ENCODE peak calls at places on chromosomes 5 and 9, in four cellular contexts. G is psoas muscle, N is PC-3, Y is pancreas. Z is an unnamed sample. For H3K4me1, the result is how much of the 10 kb centered on the place peaks cover.

GRCh38 chr9:4327504-4328191 is 27.8 kb upstream of the GLIS3 start:
- DNase-seq in Y (no peak), G (no peak), N (peak), Z (peak)

GRCh38 chr9:18668944-18669343 is 195.0 kb downstream of the ADAMTSL1 start:
- DNase-seq in Y (no peak), G (no peak), N (peak), Z (no peak)

GRCh38 chr9:132409828-132410528 is at the start of gene CFAP77:
- DNase-seq in Y (peak), G (peak), N (peak), Z (peak)

GRCh38 chr5:159787837-159788236 is 128.4 kb upstream of the ADRA1B start:
- DNase-seq in Y (no peak), N (no peak), G (no peak), Z (no peak)

GRCh38 chr9:124489222-124489621 is 18.0 kb downstream of the NR5A1 start:
- DNase-seq in G (no peak), N (no peak), Y (no peak), Z (peak)

GRCh38 chr9:91659529-91660294 is 236.1 kb upstream of the NFIL3 start:
- DNase-seq in Y (no peak), G (no peak), N (peak), Z (no peak)

GRCh38 chr9:113462781-113463286 is 693 bp upstream of the RGS3 start:
- DNase-seq in G (no peak), Y (no peak), N (no peak), Z (no peak)

GRCh38 chr5:157350939-157351338 is 85.0 kb downstream of the CYFIP2 start:
- DNase-seq in Y (no peak), G (no peak), N (no peak), Z (no peak)

GRCh38 chr9:124928116-124928515 is 12.8 kb downstream of the GOLGA1 start:
- DNase-seq in N (no peak), Y (no peak), G (no peak), Z (no peak)

GRCh38 chr9:38421498-38422211 is 2.6 kb downstream of the IGFBPL1 start:
- DNase-seq in G (no peak), Y (no peak), N (no peak), Z (no peak)

GRCh38 chr9:124782661-124783574 is 6.0 kb downstream of the OLFML2A start:
- DNase-seq in G (no peak), N (no peak), Y (peak), Z (no peak)

GRCh38 chr9:104993291-104993963 is 65.5 kb upstream of the ABCA1 start:
- DNase-seq in G (peak), N (no peak), Y (no peak), Z (no peak)

GRCh38 chr9:95820076-95820475 is 55.4 kb upstream of the ERCC6L2 start:
- DNase-seq in N (no peak), G (no peak), Y (no peak), Z (no peak)

GRCh38 chr9:33233659-33234335 is 6.2 kb upstream of the SPINK4 start:
- DNase-seq in G (no peak), Y (peak), N (peak), Z (peak)

GRCh38 chr5:59132131-59132530 is 549.3 kb downstream of the RAB3C start:
- DNase-seq in N (no peak), Y (no peak), G (no peak), Z (no peak)

GRCh38 chr5:73129143-73129542 is 8.8 kb downstream of the TMEM171 start:
- DNase-seq in G (no peak), N (no peak), Y (no peak), Z (no peak)

GRCh38 chr9:108802967-108803366 is 52.8 kb downstream of the ACTL7B start:
- DNase-seq in G (no peak), Y (no peak), N (no peak), Z (peak)

GRCh38 chr9:14770592-14770991 is 48.1 kb upstream of the CER1 start:
- DNase-seq in N (no peak), G (no peak), Y (no peak), Z (no peak)

GRCh38 chr5:76942581-76942980 is 10.3 kb upstream of the CRHBP start:
- DNase-seq in G (no peak), N (no peak), Y (no peak), Z (no peak)

GRCh38 chr5:173531863-173532262 is 84.6 kb downstream of the BOD1 start:
- DNase-seq in Y (no peak), G (no peak), N (no peak), Z (no peak)

GRCh38 chr5:41954286-41954685 is 29.2 kb downstream of the FBXO4 start:
- DNase-seq in G (no peak), Y (no peak), N (peak), Z (peak)

GRCh38 chr5:84088996-84089395 is 295.7 kb downstream of the EDIL3 start:
- DNase-seq in Y (no peak), G (no peak), N (peak), Z (no peak)

GRCh38 chr5:173688708-173689107 is 72.3 kb upstream of the BOD1 start:
- DNase-seq in Y (no peak), G (no peak), N (no peak), Z (no peak)

GRCh38 chr5:108119123-108119522 is 262.8 kb downstream of the FBXL17 start:
- DNase-seq in Y (no peak), N (no peak), G (no peak), Z (no peak)

GRCh38 chr5:172188893-172189692 is 1.1 kb upstream of the STK10 start:
- DNase-seq in Y (no peak), G (no peak), N (no peak), Z (no peak)

GRCh38 chr5:83340511-83340918 is 131.0 kb upstream of the VCAN start:
- DNase-seq in Y (no peak), G (no peak), N (no peak), Z (no peak)

GRCh38 chr5:43039468-43040286 is 442 bp downstream of the ANXA2R start:
- DNase-seq in Y (peak), N (peak), G (peak), Z (peak)

GRCh38 chr9:37974506-37975173 is 70.7 kb upstream of the SLC25A51 start:
- DNase-seq in G (no peak), N (peak), Y (peak), Z (no peak)

GRCh38 chr9:73264636-73265035 is 113.0 kb downstream of the ANXA1 start:
- DNase-seq in Y (no peak), G (no peak), N (no peak), Z (peak)

GRCh38 chr9:137744632-137745183 is 125.9 kb downstream of the EHMT1 start:
- DNase-seq in N (no peak), Y (no peak), G (no peak), Z (no peak)

GRCh38 chr9:91196103-91196761 is 165.5 kb downstream of the AUH start:
- DNase-seq in Y (no peak), G (no peak), N (no peak), Z (no peak)

GRCh38 chr9:76716270-76716669 is 48.0 kb upstream of the PCA3 start:
- DNase-seq in G (no peak), N (no peak), Y (no peak), Z (no peak)

GRCh38 chr5:134437340-134438267 is 25.9 kb upstream of the CDKN2AIPNL start:
- DNase-seq in N (peak), G (peak), Y (no peak), Z (no peak)

GRCh38 chr9:34428325-34428958 is 29.9 kb downstream of the FAM219A start:
- DNase-seq in G (no peak), Y (no peak), N (no peak), Z (no peak)

DNA sequence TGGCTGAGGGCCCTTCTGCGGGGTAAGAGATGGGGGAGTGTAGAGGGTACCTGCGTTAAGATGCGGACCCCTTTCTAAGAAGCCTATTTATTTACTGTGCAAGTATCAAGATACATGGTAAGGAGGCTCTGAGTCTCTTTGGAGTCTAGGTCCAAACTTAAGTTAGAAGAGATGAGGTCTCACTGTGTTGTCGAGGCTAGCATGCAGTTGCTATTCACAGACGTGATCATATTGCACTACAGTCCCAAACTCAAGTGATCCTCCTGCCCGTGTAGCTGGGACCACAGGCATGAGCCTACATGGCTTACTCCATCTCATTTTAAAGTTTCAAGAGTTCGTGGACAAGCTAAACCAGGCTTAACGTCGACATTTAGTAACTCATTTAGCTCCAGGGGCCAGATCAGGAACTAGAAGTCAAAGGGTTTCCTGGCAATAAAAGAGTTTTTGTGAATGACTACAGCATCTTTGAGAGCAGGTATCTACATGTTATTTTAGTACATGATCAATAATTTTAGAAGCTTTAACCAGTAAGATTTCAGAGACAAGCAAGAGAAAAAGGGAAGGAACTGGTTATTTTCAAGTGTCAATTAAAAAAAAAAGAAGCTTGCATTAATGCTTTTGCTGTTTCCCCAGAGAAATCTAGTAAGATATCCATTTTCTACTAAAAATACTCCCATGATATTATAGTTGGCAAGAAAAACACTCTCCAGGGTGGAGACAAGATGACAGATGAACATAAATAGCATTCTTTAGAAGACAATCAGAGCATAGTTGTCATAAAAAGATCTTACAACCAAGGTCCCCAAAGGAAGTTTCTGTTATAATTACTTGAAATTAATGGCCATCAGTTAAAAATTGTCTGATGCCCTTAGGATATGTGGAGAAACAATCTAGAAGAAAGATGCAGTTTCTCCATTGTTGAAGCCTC is 141.3 kb downstream of the SCAMP1 start:
- DNase-seq in Y (no peak), N (no peak), G (no peak), Z (peak)
- H3K4me1 ChIP-seq in Y (under half), N (under half), G (under half), Z (under half)

GRCh38 chr5:148834689-148835088 is 8.3 kb downstream of the ADRB2 start:
- DNase-seq in N (no peak), G (no peak), Y (no peak), Z (no peak)
- H3K4me1 ChIP-seq in N (half or more), G (half or more), Y (under half), Z (under half)

GRCh38 chr9:101562966-101563365 is 29.3 kb downstream of the RNF20 start:
- DNase-seq in G (no peak), N (no peak), Y (no peak), Z (no peak)
- H3K4me1 ChIP-seq in G (under half), N (under half), Y (under half), Z (under half)

GRCh38 chr5:78801413-78801812 is 152.8 kb upstream of the LHFPL2 start:
- DNase-seq in G (no peak), N (no peak), Y (no peak), Z (no peak)

GRCh38 chr5:78804995-78805394 is 156.4 kb upstream of the LHFPL2 start:
- DNase-seq in Y (no peak), N (no peak), G (no peak), Z (no peak)

GRCh38 chr5:78806544-78806943 is 158.0 kb upstream of the LHFPL2 start:
- DNase-seq in G (no peak), N (peak), Y (no peak), Z (peak)

GRCh38 chr5:78805474-78806124 is 157.0 kb upstream of the LHFPL2 start:
- DNase-seq in Y (no peak), G (no peak), N (no peak), Z (no peak)

GRCh38 chr5:78803386-78803785 is 154.8 kb upstream of the LHFPL2 start:
- DNase-seq in Y (no peak), G (peak), N (no peak), Z (no peak)
- H3K4me1 ChIP-seq in Y (under half), G (under half), N (under half), Z (under half)

GRCh38 chr5:100776244-100776643 is 126.8 kb downstream of the ST8SIA4 start:
- DNase-seq in G (no peak), Y (no peak), N (peak), Z (no peak)
- H3K4me1 ChIP-seq in G (under half), Y (under half), N (under half), Z (under half)

GRCh38 chr9:89463986-89464901 is 33.7 kb downstream of the SEMA4D start:
- DNase-seq in Y (peak), N (no peak), G (no peak), Z (no peak)
- H3K4me1 ChIP-seq in Y (under half), N (under half), G (half or more), Z (under half)

GRCh38 chr5:17184596-17184995 is 32.8 kb upstream of the BASP1 start:
- DNase-seq in N (no peak), G (no peak), Y (no peak), Z (no peak)
- H3K4me1 ChIP-seq in N (half or more), G (under half), Y (under half), Z (under half)

GRCh38 chr9:134438204-134438788 is 112.0 kb downstream of the RXRA start:
- DNase-seq in Y (no peak), G (peak), N (no peak), Z (no peak)
- H3K4me1 ChIP-seq in Y (under half), G (half or more), N (under half), Z (under half)

GRCh38 chr9:10112798-10113197 is 500.0 kb downstream of the PTPRD start:
- DNase-seq in Y (no peak), N (no peak), G (no peak), Z (peak)
- H3K4me1 ChIP-seq in Y (under half), N (under half), G (under half), Z (under half)

GRCh38 chr5:1321576-1321975 is 23.3 kb downstream of the CLPTM1L start:
- DNase-seq in N (no peak), Y (peak), G (no peak), Z (no peak)
- H3K4me1 ChIP-seq in N (under half), Y (under half), G (under half), Z (under half)

Z was measured in foreskin keratinocyte.